ENCODE peak calls at places on chromosomes 1 and 21, in ten cellular contexts. One of them, this sample, is unnamed.

GRCh38 chr21:41613421-41613998 is 105.6 kb upstream of the TMPRSS2 start:
- DNase-seq in cardiac fibroblast: no peak
- DNase-seq in NCI-H524: no peak
- DNase-seq in naive B cell: no peak
- DNase-seq in IMR-90: no peak
- DNase-seq in fibroblast of mammary gland: no peak
- DNase-seq in HT1080: no peak
- DNase-seq in SK-N-DZ: no peak
- DNase-seq in activated CD4-positive, CD25-positive, alpha-beta regulatory T cell treated with anti-CD3 and anti-CD28 coated beads, Interleukin-2, amount 50 U/mL, for 16 hours: no peak
- DNase-seq in EH: no peak
- DNase-seq in this sample: no peak

GRCh38 chr1:192584951-192585350 is 9.4 kb downstream of the RGS1 start:
- DNase-seq in naive B cell: no peak
- DNase-seq in activated CD4-positive, CD25-positive, alpha-beta regulatory T cell treated with anti-CD3 and anti-CD28 coated beads, Interleukin-2, amount 50 U/mL, for 16 hours: no peak
- DNase-seq in HT1080: peak
- DNase-seq in cardiac fibroblast: peak
- DNase-seq in EH: no peak
- DNase-seq in SK-N-DZ: no peak
- DNase-seq in IMR-90: no peak
- DNase-seq in NCI-H524: no peak
- DNase-seq in fibroblast of mammary gland: no peak
- DNase-seq in this sample: no peak

GRCh38 chr1:162276493-162276892 is 100.2 kb downstream of the SPATA46 start:
- DNase-seq in activated CD4-positive, CD25-positive, alpha-beta regulatory T cell treated with anti-CD3 and anti-CD28 coated beads, Interleukin-2, amount 50 U/mL, for 16 hours: no peak
- DNase-seq in HT1080: peak
- DNase-seq in fibroblast of mammary gland: peak
- DNase-seq in SK-N-DZ: peak
- DNase-seq in IMR-90: peak
- DNase-seq in naive B cell: no peak
- DNase-seq in NCI-H524: peak
- DNase-seq in EH: peak
- DNase-seq in cardiac fibroblast: peak
- DNase-seq in this sample: no peak

GRCh38 chr1:209311770-209312169 is 271.7 kb upstream of the CAMK1G start:
- DNase-seq in NCI-H524: no peak
- DNase-seq in activated CD4-positive, CD25-positive, alpha-beta regulatory T cell treated with anti-CD3 and anti-CD28 coated beads, Interleukin-2, amount 50 U/mL, for 16 hours: no peak
- DNase-seq in IMR-90: no peak
- DNase-seq in EH: no peak
- DNase-seq in cardiac fibroblast: no peak
- DNase-seq in naive B cell: no peak
- DNase-seq in SK-N-DZ: no peak
- DNase-seq in fibroblast of mammary gland: no peak
- DNase-seq in HT1080: no peak
- DNase-seq in this sample: no peak

GRCh38 chr1:206663832-206664652 is 20.7 kb upstream of the MAPKAPK2 start:
- DNase-seq in EH: peak
- DNase-seq in cardiac fibroblast: peak
- DNase-seq in SK-N-DZ: peak
- DNase-seq in HT1080: peak
- DNase-seq in naive B cell: peak
- DNase-seq in NCI-H524: peak
- DNase-seq in fibroblast of mammary gland: peak
- DNase-seq in IMR-90: peak
- DNase-seq in activated CD4-positive, CD25-positive, alpha-beta regulatory T cell treated with anti-CD3 and anti-CD28 coated beads, Interleukin-2, amount 50 U/mL, for 16 hours: peak
- DNase-seq in this sample: peak

GRCh38 chr1:88001460-88001859 is 672.8 kb downstream of the LMO4 start:
- DNase-seq in EH: peak
- DNase-seq in IMR-90: peak
- DNase-seq in HT1080: peak
- DNase-seq in naive B cell: no peak
- DNase-seq in fibroblast of mammary gland: peak
- DNase-seq in cardiac fibroblast: peak
- DNase-seq in SK-N-DZ: no peak
- DNase-seq in NCI-H524: no peak
- DNase-seq in activated CD4-positive, CD25-positive, alpha-beta regulatory T cell treated with anti-CD3 and anti-CD28 coated beads, Interleukin-2, amount 50 U/mL, for 16 hours: no peak
- DNase-seq in this sample: no peak

GRCh38 chr1:182617734-182618288 is 13.6 kb upstream of the RGS16 start:
- DNase-seq in HT1080: peak
- DNase-seq in IMR-90: peak
- DNase-seq in fibroblast of mammary gland: peak
- DNase-seq in NCI-H524: peak
- DNase-seq in SK-N-DZ: no peak
- DNase-seq in EH: peak
- DNase-seq in naive B cell: no peak
- DNase-seq in activated CD4-positive, CD25-positive, alpha-beta regulatory T cell treated with anti-CD3 and anti-CD28 coated beads, Interleukin-2, amount 50 U/mL, for 16 hours: no peak
- DNase-seq in cardiac fibroblast: peak
- DNase-seq in this sample: no peak

GRCh38 chr1:220906561-220907334 is 27.5 kb downstream of the HLX start:
- DNase-seq in SK-N-DZ: no peak
- DNase-seq in fibroblast of mammary gland: no peak
- DNase-seq in NCI-H524: no peak
- DNase-seq in naive B cell: no peak
- DNase-seq in activated CD4-positive, CD25-positive, alpha-beta regulatory T cell treated with anti-CD3 and anti-CD28 coated beads, Interleukin-2, amount 50 U/mL, for 16 hours: no peak
- DNase-seq in HT1080: peak
- DNase-seq in IMR-90: peak
- DNase-seq in cardiac fibroblast: no peak
- DNase-seq in EH: peak
- DNase-seq in this sample: no peak

GRCh38 chr21:39923441-39923840 is 56.2 kb downstream of the PCP4 start:
- DNase-seq in NCI-H524: no peak
- DNase-seq in naive B cell: no peak
- DNase-seq in activated CD4-positive, CD25-positive, alpha-beta regulatory T cell treated with anti-CD3 and anti-CD28 coated beads, Interleukin-2, amount 50 U/mL, for 16 hours: no peak
- DNase-seq in EH: no peak
- DNase-seq in cardiac fibroblast: no peak
- DNase-seq in fibroblast of mammary gland: no peak
- DNase-seq in IMR-90: no peak
- DNase-seq in HT1080: no peak
- DNase-seq in SK-N-DZ: no peak
- DNase-seq in this sample: no peak

GRCh38 chr1:147527941-147528936 is 13.1 kb upstream of the BCL9 start:
- DNase-seq in SK-N-DZ: no peak
- DNase-seq in HT1080: no peak
- DNase-seq in fibroblast of mammary gland: no peak
- DNase-seq in NCI-H524: no peak
- DNase-seq in cardiac fibroblast: no peak
- DNase-seq in activated CD4-positive, CD25-positive, alpha-beta regulatory T cell treated with anti-CD3 and anti-CD28 coated beads, Interleukin-2, amount 50 U/mL, for 16 hours: no peak
- DNase-seq in EH: no peak
- DNase-seq in naive B cell: no peak
- DNase-seq in IMR-90: no peak
- DNase-seq in this sample: no peak

GRCh38 chr1:151510020-151510405 is 1.2 kb upstream of the CGN start:
- DNase-seq in EH: no peak
- DNase-seq in HT1080: no peak
- DNase-seq in SK-N-DZ: no peak
- DNase-seq in NCI-H524: no peak
- DNase-seq in naive B cell: no peak
- DNase-seq in cardiac fibroblast: no peak
- DNase-seq in activated CD4-positive, CD25-positive, alpha-beta regulatory T cell treated with anti-CD3 and anti-CD28 coated beads, Interleukin-2, amount 50 U/mL, for 16 hours: no peak
- DNase-seq in IMR-90: no peak
- DNase-seq in fibroblast of mammary gland: no peak
- DNase-seq in this sample: no peak

GRCh38 chr21:34952701-34953100 is 96.4 kb downstream of the RUNX1 start:
- DNase-seq in HT1080: peak
- DNase-seq in NCI-H524: no peak
- DNase-seq in EH: no peak
- DNase-seq in fibroblast of mammary gland: no peak
- DNase-seq in activated CD4-positive, CD25-positive, alpha-beta regulatory T cell treated with anti-CD3 and anti-CD28 coated beads, Interleukin-2, amount 50 U/mL, for 16 hours: no peak
- DNase-seq in SK-N-DZ: no peak
- DNase-seq in cardiac fibroblast: no peak
- DNase-seq in IMR-90: no peak
- DNase-seq in naive B cell: no peak
- DNase-seq in this sample: no peak

GRCh38 chr1:238722812-238723211 is 663.6 kb upstream of the CHRM3 start:
- DNase-seq in fibroblast of mammary gland: no peak
- DNase-seq in IMR-90: no peak
- DNase-seq in NCI-H524: no peak
- DNase-seq in naive B cell: no peak
- DNase-seq in cardiac fibroblast: no peak
- DNase-seq in SK-N-DZ: no peak
- DNase-seq in EH: no peak
- DNase-seq in HT1080: no peak
- DNase-seq in activated CD4-positive, CD25-positive, alpha-beta regulatory T cell treated with anti-CD3 and anti-CD28 coated beads, Interleukin-2, amount 50 U/mL, for 16 hours: no peak
- DNase-seq in this sample: no peak

GRCh38 chr21:26961704-26962103 is 5.2 kb downstream of the ADAMTS5 start:
- DNase-seq in activated CD4-positive, CD25-positive, alpha-beta regulatory T cell treated with anti-CD3 and anti-CD28 coated beads, Interleukin-2, amount 50 U/mL, for 16 hours: no peak
- DNase-seq in EH: no peak
- DNase-seq in SK-N-DZ: no peak
- DNase-seq in naive B cell: no peak
- DNase-seq in fibroblast of mammary gland: peak
- DNase-seq in HT1080: no peak
- DNase-seq in cardiac fibroblast: no peak
- DNase-seq in NCI-H524: peak
- DNase-seq in IMR-90: no peak
- DNase-seq in this sample: no peak

GRCh38 chr1:233777571-233777970 is 126.9 kb upstream of the SLC35F3 start:
- DNase-seq in EH: no peak
- DNase-seq in SK-N-DZ: no peak
- DNase-seq in IMR-90: no peak
- DNase-seq in HT1080: no peak
- DNase-seq in NCI-H524: no peak
- DNase-seq in naive B cell: no peak
- DNase-seq in activated CD4-positive, CD25-positive, alpha-beta regulatory T cell treated with anti-CD3 and anti-CD28 coated beads, Interleukin-2, amount 50 U/mL, for 16 hours: no peak
- DNase-seq in fibroblast of mammary gland: no peak
- DNase-seq in cardiac fibroblast: no peak
- DNase-seq in this sample: no peak

GRCh38 chr1:157140068-157140588 is 1.9 kb upstream of the ETV3 start:
- DNase-seq in naive B cell: no peak
- DNase-seq in NCI-H524: no peak
- DNase-seq in EH: no peak
- DNase-seq in cardiac fibroblast: no peak
- DNase-seq in fibroblast of mammary gland: peak
- DNase-seq in HT1080: no peak
- DNase-seq in IMR-90: no peak
- DNase-seq in activated CD4-positive, CD25-positive, alpha-beta regulatory T cell treated with anti-CD3 and anti-CD28 coated beads, Interleukin-2, amount 50 U/mL, for 16 hours: no peak
- DNase-seq in SK-N-DZ: no peak
- DNase-seq in this sample: no peak

GRCh38 chr1:118949317-118949716 is 38.8 kb downstream of the TBX15 start:
- DNase-seq in activated CD4-positive, CD25-positive, alpha-beta regulatory T cell treated with anti-CD3 and anti-CD28 coated beads, Interleukin-2, amount 50 U/mL, for 16 hours: no peak
- DNase-seq in SK-N-DZ: no peak
- DNase-seq in cardiac fibroblast: peak
- DNase-seq in EH: peak
- DNase-seq in HT1080: peak
- DNase-seq in NCI-H524: no peak
- DNase-seq in fibroblast of mammary gland: peak
- DNase-seq in naive B cell: no peak
- DNase-seq in IMR-90: no peak
- DNase-seq in this sample: no peak

GRCh38 chr1:38817958-38818705 is 41.4 kb downstream of the RRAGC start:
- DNase-seq in SK-N-DZ: peak
- DNase-seq in cardiac fibroblast: peak
- DNase-seq in fibroblast of mammary gland: no peak
- DNase-seq in NCI-H524: no peak
- DNase-seq in EH: no peak
- DNase-seq in activated CD4-positive, CD25-positive, alpha-beta regulatory T cell treated with anti-CD3 and anti-CD28 coated beads, Interleukin-2, amount 50 U/mL, for 16 hours: no peak
- DNase-seq in IMR-90: no peak
- DNase-seq in naive B cell: peak
- DNase-seq in HT1080: no peak
- DNase-seq in this sample: peak

GRCh38 chr1:183958958-183959357 is 78.6 kb downstream of the COLGALT2 start:
- DNase-seq in cardiac fibroblast: no peak
- DNase-seq in fibroblast of mammary gland: peak
- DNase-seq in naive B cell: no peak
- DNase-seq in EH: no peak
- DNase-seq in activated CD4-positive, CD25-positive, alpha-beta regulatory T cell treated with anti-CD3 and anti-CD28 coated beads, Interleukin-2, amount 50 U/mL, for 16 hours: no peak
- DNase-seq in NCI-H524: no peak
- DNase-seq in IMR-90: no peak
- DNase-seq in HT1080: no peak
- DNase-seq in SK-N-DZ: no peak
- DNase-seq in this sample: no peak

This sample was measured in stimulated activated CD8-positive, alpha-beta memory T cell treated with anti-CD3 and anti-CD28 coated beads, Interleukin-7, amount 100 ng/mL, for 1 hour.